ENCODE peak calls at places on chromosomes 5 and 9, in six cellular contexts. One of them, this sample, is unnamed.
A peak's percentile ranks its signal among the peaks of the same experiment; 100 is the strongest.

GRCh38 chr5:146048994-146049703 is 56.2 kb downstream of the PLAC8L1 start:
- DNase-seq in endodermal cell: peak; percentile 87
- DNase-seq in OCI-LY7: peak; percentile 23
- DNase-seq in GM12865: peak; percentile 44
- DNase-seq in left ventricle myocardium inferior: no peak
- DNase-seq in stomach: peak; percentile 62
- DNase-seq in this sample: no peak

GRCh38 chr9:134918646-134919045 is 934 bp upstream of the FCN1 start:
- DNase-seq in stomach: peak; percentile 17
- DNase-seq in GM12865: no peak
- DNase-seq in left ventricle myocardium inferior: no peak
- DNase-seq in endodermal cell: no peak
- DNase-seq in OCI-LY7: no peak
- DNase-seq in this sample: no peak

GRCh38 chr5:156366536-156366935 is 39.6 kb downstream of the SGCD start:
- DNase-seq in GM12865: no peak
- DNase-seq in endodermal cell: no peak
- DNase-seq in left ventricle myocardium inferior: no peak
- DNase-seq in OCI-LY7: no peak
- DNase-seq in stomach: no peak
- DNase-seq in this sample: no peak

GRCh38 chr5:96875805-96876291 is 452 bp upstream of the ERAP2 start:
- DNase-seq in OCI-LY7: peak; percentile 44
- DNase-seq in endodermal cell: no peak
- DNase-seq in stomach: no peak
- DNase-seq in left ventricle myocardium inferior: no peak
- DNase-seq in GM12865: no peak
- DNase-seq in this sample: no peak

GRCh38 chr5:39068099-39068498 is 6.1 kb downstream of the RICTOR start:
- DNase-seq in endodermal cell: no peak
- DNase-seq in OCI-LY7: no peak
- DNase-seq in left ventricle myocardium inferior: no peak
- DNase-seq in GM12865: no peak
- DNase-seq in stomach: no peak
- DNase-seq in this sample: no peak

GRCh38 chr5:177494356-177495195 is 2.8 kb downstream of the PDLIM7 start:
- DNase-seq in OCI-LY7: peak; percentile 57
- DNase-seq in GM12865: peak; percentile 46
- DNase-seq in endodermal cell: peak; percentile 92
- DNase-seq in left ventricle myocardium inferior: peak; percentile 60
- DNase-seq in stomach: peak; percentile 47
- DNase-seq in this sample: no peak

GRCh38 chr5:154334406-154335041 is 111.3 kb upstream of the SAP30L start:
- DNase-seq in OCI-LY7: no peak
- DNase-seq in stomach: no peak
- DNase-seq in GM12865: no peak
- DNase-seq in endodermal cell: no peak
- DNase-seq in left ventricle myocardium inferior: no peak
- DNase-seq in this sample: no peak

GRCh38 chr5:41835625-41836024 is 34.6 kb downstream of the OXCT1 start:
- DNase-seq in stomach: no peak
- DNase-seq in endodermal cell: peak; percentile 57
- DNase-seq in left ventricle myocardium inferior: peak; percentile 54
- DNase-seq in GM12865: no peak
- DNase-seq in OCI-LY7: no peak
- DNase-seq in this sample: no peak

GRCh38 chr9:116653580-116654355 is 33.3 kb upstream of the TRIM32 start:
- DNase-seq in stomach: no peak
- DNase-seq in endodermal cell: no peak
- DNase-seq in GM12865: no peak
- DNase-seq in OCI-LY7: no peak
- DNase-seq in left ventricle myocardium inferior: no peak
- DNase-seq in this sample: no peak

GRCh38 chr9:83132768-83133167 is 69.8 kb upstream of the RASEF start:
- DNase-seq in OCI-LY7: no peak
- DNase-seq in GM12865: no peak
- DNase-seq in left ventricle myocardium inferior: no peak
- DNase-seq in endodermal cell: no peak
- DNase-seq in stomach: no peak
- DNase-seq in this sample: no peak

GRCh38 chr9:111271481-111272080 is 58.4 kb downstream of the OR2K2 start:
- DNase-seq in OCI-LY7: no peak
- DNase-seq in stomach: no peak
- DNase-seq in endodermal cell: no peak
- DNase-seq in left ventricle myocardium inferior: no peak
- DNase-seq in GM12865: no peak
- DNase-seq in this sample: no peak

GRCh38 chr9:114224247-114224610 is 68.9 kb downstream of the COL27A1 start:
- DNase-seq in endodermal cell: peak; percentile 84
- DNase-seq in GM12865: no peak
- DNase-seq in stomach: no peak
- DNase-seq in left ventricle myocardium inferior: no peak
- DNase-seq in OCI-LY7: no peak
- DNase-seq in this sample: no peak

GRCh38 chr5:12109075-12109688 is 204.9 kb upstream of the CTNND2 start:
- DNase-seq in stomach: no peak
- DNase-seq in GM12865: no peak
- DNase-seq in endodermal cell: no peak
- DNase-seq in left ventricle myocardium inferior: no peak
- DNase-seq in OCI-LY7: no peak
- DNase-seq in this sample: no peak

GRCh38 chr9:135408676-135409254 is 70.8 kb upstream of the PPP1R26 start:
- DNase-seq in stomach: no peak
- DNase-seq in GM12865: no peak
- DNase-seq in endodermal cell: no peak
- DNase-seq in left ventricle myocardium inferior: no peak
- DNase-seq in OCI-LY7: no peak
- DNase-seq in this sample: no peak

GRCh38 chr9:114284316-114285060 is 38.4 kb upstream of the ORM1 start:
- DNase-seq in endodermal cell: peak; percentile 40
- DNase-seq in OCI-LY7: no peak
- DNase-seq in left ventricle myocardium inferior: peak; percentile 6
- DNase-seq in stomach: no peak
- DNase-seq in GM12865: no peak
- DNase-seq in this sample: no peak

GRCh38 chr9:92616199-92617129 is 53.5 kb downstream of the IPPK start:
- DNase-seq in OCI-LY7: no peak
- DNase-seq in GM12865: no peak
- DNase-seq in endodermal cell: no peak
- DNase-seq in left ventricle myocardium inferior: no peak
- DNase-seq in stomach: peak; percentile 24
- DNase-seq in this sample: no peak

GRCh38 chr9:134325813-134326753 is at the start of gene RXRA:
- DNase-seq in left ventricle myocardium inferior: peak; percentile 89
- DNase-seq in endodermal cell: peak; percentile 88
- DNase-seq in GM12865: peak; percentile 45
- DNase-seq in OCI-LY7: peak; percentile 49
- DNase-seq in stomach: peak; percentile 90
- DNase-seq in this sample: peak; percentile 62

GRCh38 chr5:124663101-124663506 is 83.3 kb downstream of the ZNF608 start:
- DNase-seq in stomach: no peak
- DNase-seq in OCI-LY7: no peak
- DNase-seq in endodermal cell: no peak
- DNase-seq in GM12865: no peak
- DNase-seq in left ventricle myocardium inferior: no peak
- DNase-seq in this sample: no peak

GRCh38 chr9:87431831-87432230 is 65.8 kb upstream of the DAPK1 start:
- DNase-seq in GM12865: no peak
- DNase-seq in endodermal cell: no peak
- DNase-seq in left ventricle myocardium inferior: no peak
- DNase-seq in stomach: no peak
- DNase-seq in OCI-LY7: no peak
- DNase-seq in this sample: no peak

GRCh38 chr5:65926893-65927292 is 518 bp downstream of the ERBIN start:
- DNase-seq in endodermal cell: peak; percentile 49
- DNase-seq in GM12865: peak; percentile 33
- DNase-seq in left ventricle myocardium inferior: no peak
- DNase-seq in OCI-LY7: peak; percentile 39
- DNase-seq in stomach: no peak
- DNase-seq in this sample: no peak

GRCh38 chr9:124297553-124297905 is 39.8 kb downstream of the NEK6 start:
- DNase-seq in endodermal cell: peak; percentile 86
- DNase-seq in OCI-LY7: no peak
- DNase-seq in stomach: peak; percentile 85
- DNase-seq in GM12865: no peak
- DNase-seq in left ventricle myocardium inferior: peak; percentile 88
- DNase-seq in this sample: no peak

GRCh38 chr5:34817558-34818351 is 21.2 kb upstream of the TTC23L start:
- DNase-seq in GM12865: no peak
- DNase-seq in left ventricle myocardium inferior: no peak
- DNase-seq in OCI-LY7: no peak
- DNase-seq in endodermal cell: no peak
- DNase-seq in stomach: no peak
- DNase-seq in this sample: no peak

GRCh38 chr5:39523821-39524220 is 99.0 kb upstream of the DAB2 start:
- DNase-seq in stomach: no peak
- DNase-seq in left ventricle myocardium inferior: no peak
- DNase-seq in endodermal cell: no peak
- DNase-seq in GM12865: no peak
- DNase-seq in OCI-LY7: no peak
- DNase-seq in this sample: no peak

GRCh38 chr5:43556857-43557593 is at the start of gene PAIP1:
- DNase-seq in stomach: peak; percentile 78
- DNase-seq in endodermal cell: peak; percentile 93
- DNase-seq in OCI-LY7: peak; percentile 89
- DNase-seq in GM12865: peak; percentile 95
- DNase-seq in left ventricle myocardium inferior: peak; percentile 85
- DNase-seq in this sample: peak; percentile 70
- TF ChIP-seq CTCF in stomach: peak; percentile 25
- TF ChIP-seq CTCF in endodermal cell: peak; percentile 70
- TF ChIP-seq CTCF in OCI-LY7: peak; percentile 80
- TF ChIP-seq CTCF in GM12865: peak; percentile 63
- TF ChIP-seq CTCF in left ventricle myocardium inferior: peak; percentile 82
- TF ChIP-seq CTCF in this sample: peak; percentile 77

GRCh38 chr5:178861627-178862026 is 1.9 kb downstream of the ZNF354B start:
- DNase-seq in GM12865: no peak
- DNase-seq in stomach: no peak
- DNase-seq in endodermal cell: no peak
- DNase-seq in left ventricle myocardium inferior: no peak
- DNase-seq in OCI-LY7: no peak
- DNase-seq in this sample: no peak

GRCh38 chr5:178854284-178854683 is 5.5 kb upstream of the ZNF354B start:
- DNase-seq in left ventricle myocardium inferior: no peak
- DNase-seq in stomach: no peak
- DNase-seq in GM12865: no peak
- DNase-seq in OCI-LY7: no peak
- DNase-seq in endodermal cell: no peak
- DNase-seq in this sample: no peak

GRCh38 chr5:178859625-178860521 is at the start of gene ZNF354B:
- DNase-seq in OCI-LY7: peak; percentile 92
- DNase-seq in left ventricle myocardium inferior: peak; percentile 89
- DNase-seq in endodermal cell: peak; percentile 96
- DNase-seq in GM12865: peak; percentile 86
- DNase-seq in stomach: peak; percentile 93
- DNase-seq in this sample: peak; percentile 82
- TF ChIP-seq CTCF in OCI-LY7: no peak
- TF ChIP-seq CTCF in left ventricle myocardium inferior: no peak
- TF ChIP-seq CTCF in endodermal cell: no peak
- TF ChIP-seq CTCF in GM12865: no peak
- TF ChIP-seq CTCF in stomach: no peak
- TF ChIP-seq CTCF in this sample: no peak

DNA sequence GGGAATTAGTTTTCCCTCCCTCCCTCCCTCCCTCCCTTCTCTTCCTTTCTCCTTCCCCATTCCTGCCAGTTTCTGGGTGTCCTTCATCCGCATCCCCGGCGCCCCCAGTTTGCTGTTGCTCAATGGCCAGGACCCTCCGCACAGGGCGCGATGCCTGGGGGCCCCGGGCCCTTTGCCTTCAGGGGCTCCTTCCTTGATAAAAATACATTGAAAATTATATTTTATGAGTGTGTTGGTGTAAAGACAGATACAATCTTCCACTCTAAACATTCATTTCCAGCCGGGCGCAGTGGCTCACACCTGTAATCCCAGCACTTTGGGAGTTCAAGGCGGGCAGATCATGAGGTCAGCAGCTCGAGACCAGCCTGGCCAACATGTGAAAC is 7.6 kb upstream of the AGPAT2 start:
- DNase-seq in endodermal cell: no peak
- DNase-seq in GM12865: no peak
- DNase-seq in OCI-LY7: no peak
- DNase-seq in left ventricle myocardium inferior: no peak
- DNase-seq in stomach: no peak
- DNase-seq in this sample: no peak
- TF ChIP-seq CTCF in endodermal cell: no peak
- TF ChIP-seq CTCF in GM12865: no peak
- TF ChIP-seq CTCF in OCI-LY7: no peak
- TF ChIP-seq CTCF in left ventricle myocardium inferior: no peak
- TF ChIP-seq CTCF in stomach: no peak
- TF ChIP-seq CTCF in this sample: no peak

DNA sequence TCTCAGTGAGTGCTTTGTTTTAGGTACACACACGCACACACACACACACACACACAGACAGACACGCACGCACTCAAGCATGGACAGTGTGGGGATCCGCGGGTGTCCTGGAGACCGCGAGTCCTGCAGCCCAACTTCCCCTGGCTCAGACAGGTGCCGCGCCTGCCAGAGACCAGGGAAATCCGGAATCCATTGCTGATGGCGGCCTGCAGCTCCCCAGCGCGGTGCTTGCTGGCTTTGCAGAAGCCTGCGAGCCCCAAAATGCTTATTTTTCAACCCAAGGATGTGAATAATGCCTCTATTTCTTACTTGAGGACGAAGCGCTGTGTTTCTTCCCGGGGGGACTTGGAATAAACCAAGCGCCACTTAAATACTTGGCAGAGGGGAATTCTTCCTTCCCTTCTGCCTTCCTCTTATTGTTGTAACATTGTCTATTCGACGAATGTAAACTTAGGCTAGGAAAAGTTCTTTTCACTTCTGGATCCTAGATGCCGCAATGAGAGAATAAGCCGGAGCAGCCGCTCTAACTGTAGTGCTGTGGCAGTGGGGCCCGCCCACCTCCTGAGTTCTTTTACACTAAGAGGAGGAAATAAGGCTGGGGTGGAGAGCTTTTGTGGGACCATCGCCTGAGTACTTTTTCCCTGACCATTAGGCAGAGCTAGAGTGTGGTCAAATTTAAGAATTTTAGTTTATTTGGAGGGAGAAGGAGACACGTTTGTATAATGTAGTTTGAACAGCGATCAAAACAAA is 804 bp downstream of the ITGA2 start:
- DNase-seq in left ventricle myocardium inferior: peak; percentile 22
- DNase-seq in stomach: peak; percentile 34
- DNase-seq in endodermal cell: peak; percentile 85
- DNase-seq in OCI-LY7: no peak
- DNase-seq in GM12865: peak; percentile 29
- DNase-seq in this sample: no peak
- TF ChIP-seq CTCF in left ventricle myocardium inferior: peak; percentile 43
- TF ChIP-seq CTCF in stomach: no peak
- TF ChIP-seq CTCF in endodermal cell: peak; percentile 49
- TF ChIP-seq CTCF in OCI-LY7: no peak
- TF ChIP-seq CTCF in GM12865: peak; percentile 19
- TF ChIP-seq CTCF in this sample: no peak